ENCODE peak calls at places on chromosomes 3 and 15, in nine cellular contexts. W is chondrocyte, D is colonic mucosa, N is AG10803, T is GM20000, C is OCI-LY7, X is fibroblast of mammary gland, G is heart right ventricle, B is lower lobe of right lung. P is an unnamed sample.

GRCh38 chr15:64905119-64905831 is 6.4 kb upstream of the ANKDD1A start:
- DNase-seq in G (peak), D (peak), N (peak), T (peak), C (peak), B (peak), X (peak), W (no peak), P (peak)

GRCh38 chr15:80151148-80151547 is 1.7 kb upstream of the FAH start:
- DNase-seq in B (no peak), G (no peak), X (no peak), N (no peak), T (no peak), W (no peak), C (no peak), D (no peak), P (no peak)

GRCh38 chr3:35664460-35664919 is 25.2 kb downstream of the ARPP21 start:
- DNase-seq in D (no peak), G (peak), C (peak), X (peak), B (peak), T (peak), W (peak), N (no peak), P (no peak)

GRCh38 chr15:33341943-33342342 is 31.2 kb downstream of the RYR3 start:
- DNase-seq in G (no peak), N (no peak), D (no peak), B (no peak), C (no peak), X (no peak), W (no peak), T (no peak), P (no peak)

GRCh38 chr3:97389883-97390282 is 374.7 kb upstream of the ARL6 start:
- DNase-seq in D (no peak), N (no peak), C (no peak), B (no peak), T (no peak), G (no peak), X (no peak), W (no peak), P (no peak)

GRCh38 chr3:14780927-14781507 is 37.7 kb upstream of the FGD5 start:
- DNase-seq in B (peak), T (peak), G (peak), D (peak), X (peak), N (peak), W (peak), C (peak), P (peak)

GRCh38 chr3:14216257-14217048 is 37.8 kb downstream of the LSM3 start:
- DNase-seq in C (peak), N (no peak), W (no peak), G (peak), B (no peak), D (peak), X (no peak), T (no peak), P (no peak)

GRCh38 chr3:52388348-52388821 is 56.5 kb downstream of the SEMA3G start:
- DNase-seq in T (no peak), B (no peak), W (no peak), D (no peak), X (no peak), N (no peak), C (no peak), G (no peak), P (no peak)

GRCh38 chr15:85997618-85998017 is 82.1 kb upstream of the AGBL1 start:
- DNase-seq in N (no peak), X (no peak), T (no peak), B (no peak), D (no peak), G (no peak), W (no peak), C (no peak), P (no peak)

GRCh38 chr3:36417237-36417636 is 36.9 kb downstream of the STAC start:
- DNase-seq in N (no peak), X (no peak), B (no peak), T (no peak), D (no peak), C (no peak), W (no peak), G (no peak), P (no peak)

GRCh38 chr15:78193731-78194567 is 40.4 kb downstream of the ACSBG1 start:
- DNase-seq in C (no peak), W (peak), T (no peak), D (peak), N (no peak), G (no peak), X (no peak), B (no peak), P (no peak)

GRCh38 chr3:84066920-84067319 is 891.9 kb upstream of the CADM2 start:
- DNase-seq in G (no peak), T (no peak), W (no peak), X (no peak), D (no peak), C (no peak), B (no peak), N (no peak), P (no peak)

GRCh38 chr15:99384992-99385669 is 133.8 kb downstream of the LRRC28 start:
- DNase-seq in C (no peak), T (no peak), N (no peak), D (no peak), W (no peak), G (no peak), X (peak), B (no peak), P (no peak)

GRCh38 chr3:149706905-149707304 is 45.4 kb downstream of the COMMD2 start:
- DNase-seq in W (no peak), X (peak), T (no peak), B (no peak), N (peak), G (no peak), D (no peak), C (no peak), P (no peak)

GRCh38 chr3:123068227-123069020 is 1.6 kb downstream of the PDIA5 start:
- DNase-seq in N (no peak), T (no peak), W (no peak), D (peak), B (no peak), X (peak), G (no peak), C (no peak), P (no peak)
- TF ChIP-seq CTCF in N (no peak), T (no peak), W (no peak), D (no peak), B (no peak), X (no peak), G (no peak), C (no peak), P (no peak)

DNA sequence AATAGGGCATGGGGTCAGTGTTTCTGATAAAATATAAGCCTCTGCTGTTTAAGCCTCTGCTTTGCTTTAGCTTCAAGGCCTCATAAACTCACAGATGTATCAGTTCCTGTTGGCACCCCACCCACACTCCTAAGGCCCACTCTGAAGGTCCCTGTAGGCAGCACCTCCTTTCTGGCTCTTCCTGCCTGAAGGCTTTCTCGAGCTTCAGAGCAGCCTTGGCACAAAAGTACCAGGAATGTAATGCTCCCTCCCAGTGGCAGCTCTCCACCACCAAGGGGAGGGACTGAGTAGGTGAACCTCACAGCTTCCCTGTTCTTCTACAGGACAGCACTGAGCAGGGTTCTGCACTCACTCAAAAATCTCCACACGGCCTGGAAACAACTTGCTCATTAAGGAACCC is 102.2 kb downstream of the ABHD5 start:
- DNase-seq in B (no peak), D (no peak), X (no peak), T (no peak), G (no peak), N (peak), W (no peak), C (no peak), P (no peak)
- TF ChIP-seq CTCF in B (no peak), D (no peak), X (no peak), T (no peak), G (no peak), N (no peak), W (no peak), C (no peak), P (no peak)

GRCh38 chr3:49723301-49723630 is 485 bp downstream of the GMPPB start:
- DNase-seq in X (peak), T (peak), N (peak), B (peak), D (peak), W (peak), C (peak), G (peak), P (peak)

GRCh38 chr3:49721861-49722781 is 1.6 kb downstream of the GMPPB start:
- DNase-seq in G (no peak), X (no peak), C (no peak), N (no peak), D (no peak), W (peak), T (peak), B (no peak), P (no peak)

GRCh38 chr3:49724586-49724985 is 835 bp upstream of the GMPPB start:
- DNase-seq in D (no peak), B (no peak), G (no peak), T (peak), N (no peak), C (peak), X (peak), W (no peak), P (peak)

GRCh38 chr3:49722896-49723295 is 855 bp downstream of the GMPPB start:
- DNase-seq in D (no peak), G (no peak), B (no peak), N (no peak), T (peak), W (no peak), C (no peak), X (no peak), P (no peak)

GRCh38 chr3:49723631-49724551 is at the start of gene GMPPB:
- DNase-seq in B (peak), C (peak), W (peak), G (peak), T (peak), N (peak), X (peak), D (peak), P (peak)
- TF ChIP-seq CTCF in B (no peak), C (no peak), W (peak), G (no peak), T (no peak), N (no peak), X (no peak), D (no peak), P (no peak)

DNA sequence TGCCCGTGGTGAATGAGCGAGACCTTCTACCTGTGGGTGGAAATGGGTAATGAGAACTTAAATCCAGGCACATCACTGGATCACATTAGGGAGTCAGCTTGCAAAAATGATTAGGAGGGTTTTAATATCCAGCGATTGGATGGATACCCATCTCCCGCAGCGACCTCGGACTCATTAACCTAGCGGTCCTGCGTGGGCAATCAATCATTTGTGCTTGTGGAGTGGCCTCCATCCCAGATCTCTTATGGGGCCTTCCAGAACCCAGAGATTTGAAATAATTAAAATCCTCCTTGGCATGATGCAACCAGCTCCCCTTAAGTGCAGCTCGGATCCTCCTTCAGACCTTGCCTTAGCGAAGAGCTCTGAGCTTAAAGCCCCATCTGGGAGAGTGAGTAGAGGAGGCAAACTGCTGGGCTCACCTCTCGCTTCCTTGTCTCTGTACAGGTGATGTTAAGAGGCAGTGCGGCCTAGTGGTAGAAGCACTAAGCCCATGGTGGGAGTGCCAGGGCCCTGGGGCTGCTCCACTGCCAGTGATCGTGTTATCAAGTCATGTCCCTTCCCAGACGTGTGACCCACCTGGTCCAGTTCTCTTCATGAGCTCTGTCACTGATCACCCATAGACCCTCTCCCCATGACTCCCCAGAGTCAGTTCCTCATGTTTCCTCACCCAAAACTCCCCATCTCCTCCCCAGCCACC is 285.2 kb upstream of the TLE3 start:
- DNase-seq in N (no peak), W (no peak), G (no peak), T (no peak), B (no peak), C (no peak), D (no peak), X (no peak), P (no peak)
- TF ChIP-seq CTCF in N (no peak), W (no peak), G (no peak), T (no peak), B (no peak), C (no peak), D (no peak), X (no peak), P (no peak)

DNA sequence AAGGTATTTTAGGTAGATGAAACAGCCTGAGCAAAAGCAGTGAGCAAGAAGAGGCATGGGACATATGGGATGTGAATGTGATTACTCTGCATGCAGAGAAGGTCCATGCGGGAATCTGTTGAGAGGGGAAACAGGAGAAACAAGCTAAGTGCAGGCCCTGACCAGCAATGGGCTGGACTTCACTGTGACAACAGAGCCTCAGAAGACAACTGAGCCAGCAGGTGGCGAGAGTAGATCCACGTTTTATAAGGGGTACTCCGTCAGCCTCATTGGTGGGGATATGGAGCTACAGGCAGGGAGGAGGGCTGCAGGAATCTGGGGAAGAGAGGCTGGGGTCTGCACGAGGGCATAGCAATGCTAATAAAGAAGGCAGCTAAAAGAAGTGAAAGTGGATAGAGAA is 405.9 kb upstream of the LMCD1 start:
- DNase-seq in W (no peak), T (no peak), X (no peak), G (no peak), D (no peak), N (peak), C (no peak), B (no peak), P (no peak)
- TF ChIP-seq CTCF in W (peak), T (no peak), X (no peak), G (no peak), D (no peak), N (peak), C (peak), B (no peak), P (no peak)

GRCh38 chr3:58237238-58237939 is at the start of gene ABHD6:
- DNase-seq in W (no peak), G (peak), X (peak), N (peak), B (peak), D (peak), T (peak), C (peak), P (peak)
- TF ChIP-seq CTCF in W (peak), G (peak), X (no peak), N (peak), B (no peak), D (peak), T (peak), C (peak), P (peak)

P was measured in GM10248.